ENCODE peak calls at places on chromosomes 1 and 21, in four cellular contexts. R, G, F and Z are unnamed samples. For H3K9me3, the result is how much of the 10 kb centered on the place peaks cover.

GRCh38 chr1:31567956-31568570 is 8.3 kb upstream of the TINAGL1 start:
- DNase-seq in R (no peak), G (no peak), F (no peak), Z (peak)

GRCh38 chr1:20634594-20635084 is 1.4 kb downstream of the PINK1 start:
- DNase-seq in R (no peak), G (no peak), F (peak), Z (peak)

GRCh38 chr1:233448290-233448689 is 120.8 kb downstream of the MAP3K21 start:
- DNase-seq in R (no peak), G (no peak), F (no peak), Z (no peak)

GRCh38 chr1:193767891-193768290 is 581.5 kb upstream of the B3GALT2 start:
- DNase-seq in R (no peak), G (no peak), F (no peak), Z (no peak)

GRCh38 chr1:43329995-43330751 is 7.4 kb upstream of the MPL start:
- DNase-seq in R (no peak), G (no peak), F (no peak), Z (peak)

GRCh38 chr1:77608893-77609292 is 73.6 kb downstream of the ZZZ3 start:
- DNase-seq in R (no peak), G (no peak), F (no peak), Z (no peak)

GRCh38 chr1:76494807-76495206 is 372.5 kb upstream of the ST6GALNAC5 start:
- DNase-seq in R (no peak), G (no peak), F (no peak), Z (peak)

GRCh38 chr1:44135896-44136295 is 5.5 kb downstream of the KLF18 start:
- DNase-seq in R (no peak), G (no peak), F (no peak), Z (no peak)

GRCh38 chr21:18041012-18041411 is 203.6 kb upstream of the CHODL start:
- DNase-seq in R (peak), G (peak), F (peak), Z (no peak)

GRCh38 chr1:41582351-41582750 is 97.9 kb upstream of the EDN2 start:
- DNase-seq in R (no peak), G (no peak), F (no peak), Z (no peak)

GRCh38 chr1:214473392-214473791 is 78.0 kb downstream of the PTPN14 start:
- DNase-seq in R (no peak), G (no peak), F (no peak), Z (peak)

GRCh38 chr1:79847715-79848114 is 841.2 kb upstream of the ADGRL4 start:
- DNase-seq in R (no peak), G (no peak), F (peak), Z (no peak)

GRCh38 chr1:203308205-203309114 is 3.1 kb downstream of the BTG2 start:
- DNase-seq in R (no peak), G (no peak), F (peak), Z (no peak)

GRCh38 chr1:39107891-39108290 is 81.7 kb downstream of the NDUFS5 start:
- DNase-seq in R (no peak), G (no peak), F (no peak), Z (peak)

GRCh38 chr1:95352767-95353166 is 118.8 kb downstream of the RWDD3 start:
- DNase-seq in R (no peak), G (no peak), F (no peak), Z (no peak)

GRCh38 chr1:4171480-4172450 is 271.7 kb upstream of the C1orf174 start:
- DNase-seq in R (no peak), G (no peak), F (no peak), Z (no peak)

GRCh38 chr1:4172659-4173599 is 272.9 kb upstream of the C1orf174 start:
- DNase-seq in R (peak), G (peak), F (peak), Z (no peak)

GRCh38 chr1:4169991-4170390 is 269.9 kb upstream of the C1orf174 start:
- DNase-seq in R (no peak), G (no peak), F (no peak), Z (no peak)

GRCh38 chr1:4170953-4171352 is 270.9 kb upstream of the C1orf174 start:
- DNase-seq in R (no peak), G (no peak), F (no peak), Z (no peak)

DNA sequence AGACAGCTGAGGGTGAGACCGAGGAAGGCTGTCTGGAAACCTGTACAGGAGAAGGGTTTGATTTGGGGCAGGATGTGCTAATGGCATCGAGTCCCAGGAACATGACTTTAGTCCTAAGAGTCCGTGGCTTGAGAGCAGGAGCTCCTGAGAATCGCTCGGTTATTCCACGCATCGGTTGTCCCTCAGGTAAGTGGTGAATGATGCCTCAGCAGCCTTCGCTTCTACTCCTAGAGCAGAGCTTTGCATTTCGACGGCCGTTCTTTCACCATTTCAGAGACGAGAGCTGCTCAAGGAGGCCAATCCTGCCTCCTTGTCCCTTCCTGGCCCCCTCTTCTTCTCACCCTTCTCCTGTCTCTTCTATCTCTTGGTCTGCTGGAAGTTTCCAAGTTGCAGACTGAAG is 270.5 kb upstream of the C1orf174 start:
- DNase-seq in R (no peak), G (no peak), F (no peak), Z (no peak)
- H3K9me3 ChIP-seq in R (under half), G (under half), F (under half), Z (under half)

DNA sequence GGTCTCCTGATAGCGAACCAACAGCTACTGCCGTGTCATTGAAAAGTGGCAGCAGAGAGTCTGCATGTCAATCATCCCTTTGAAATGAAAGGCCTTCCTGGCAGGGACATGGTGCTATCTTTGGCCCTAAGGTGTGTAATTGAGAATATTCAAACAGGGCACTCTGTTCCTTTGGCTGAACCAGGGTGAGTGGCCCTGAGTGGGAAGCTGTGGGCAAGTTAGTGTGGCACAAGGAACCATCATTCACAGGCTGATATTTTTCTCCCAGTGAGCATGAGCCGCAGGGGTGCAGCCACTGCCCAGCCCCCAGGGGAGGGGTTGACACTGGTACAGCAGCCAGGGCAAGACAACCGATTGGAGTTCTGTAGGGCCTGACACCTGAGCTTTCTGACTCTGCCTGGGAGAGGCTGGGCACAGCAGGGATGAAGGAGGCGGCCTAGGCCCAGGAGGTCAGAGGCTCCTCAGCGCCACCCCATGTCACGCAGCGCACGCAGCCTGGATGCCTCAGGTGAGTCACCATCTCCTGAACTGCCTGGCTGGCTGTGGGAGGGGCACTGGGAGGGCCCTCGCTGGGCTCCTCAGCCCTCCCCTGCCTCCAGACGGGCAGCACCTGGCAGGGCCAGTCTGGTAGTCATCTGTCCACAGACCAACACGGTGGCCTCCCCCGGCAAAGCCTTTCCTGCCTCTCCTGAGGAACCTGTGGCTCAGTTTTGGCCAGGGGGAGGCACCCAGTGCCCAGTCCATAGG is 13.2 kb downstream of the QSOX1 start:
- DNase-seq in R (no peak), G (no peak), F (peak), Z (no peak)
- TF ChIP-seq EZH2phosphoT487 in R (no peak), G (no peak), F (no peak), Z (no peak)

GRCh38 chr1:2835650-2836159 is 34.2 kb upstream of the TTC34 start:
- DNase-seq in R (no peak), G (no peak), F (no peak), Z (no peak)
- H3K9me3 ChIP-seq in R (under half), G (under half), F (under half), Z (under half)

DNA sequence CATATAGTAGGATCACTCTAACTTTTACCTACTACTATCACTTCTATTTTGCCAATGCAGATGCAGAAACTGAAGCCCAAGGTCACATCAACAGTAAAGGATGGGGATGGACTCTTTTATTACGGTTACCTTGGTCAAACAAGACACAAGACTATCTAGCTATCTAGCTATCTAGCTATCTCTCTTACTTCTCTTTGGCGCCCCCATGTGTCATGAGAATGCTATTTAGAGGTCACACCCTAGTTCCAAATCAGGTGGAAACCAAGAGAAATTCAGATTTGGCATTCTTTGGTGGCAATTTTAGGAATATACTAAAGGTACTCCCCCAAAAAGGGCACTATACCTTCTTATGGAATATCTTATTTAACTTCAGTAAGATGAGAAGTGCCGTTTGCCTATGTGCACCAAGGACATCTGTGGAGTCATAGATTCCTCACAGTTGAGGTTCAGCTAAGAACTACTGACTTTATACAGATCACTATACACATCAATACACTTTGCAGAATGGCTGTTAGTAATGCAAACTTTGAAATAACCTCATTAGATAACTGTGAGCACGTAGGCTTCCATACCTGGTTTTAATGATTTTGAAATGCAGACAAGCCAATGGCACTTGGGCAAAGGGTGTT is 6.7 kb downstream of the ZNF648 start:
- DNase-seq in R (peak), G (peak), F (peak), Z (peak)
- TF ChIP-seq EZH2phosphoT487 in R (no peak), G (no peak), F (no peak), Z (no peak)